ENCODE peak calls at places on chromosomes 7 and 10, in four cellular contexts. B is breast epithelium, A is transverse colon, J is HCT116. G is an unnamed sample.

GRCh38 chr7:157875230-157876179 is 538.7 kb downstream of the DNAJB6 start:
- DNase-seq in B (no peak), A (no peak), J (peak; percentile 23), G (peak; percentile 72)

GRCh38 chr10:52491246-52492000 is 177.3 kb downstream of the DKK1 start:
- DNase-seq in B (no peak), A (no peak), J (no peak), G (no peak)

GRCh38 chr10:103502849-103503660 is 9.6 kb downstream of the NEURL1 start:
- DNase-seq in B (no peak), A (no peak), J (no peak), G (no peak)

GRCh38 chr7:29783671-29784070 is 22.6 kb upstream of the WIPF3 start:
- DNase-seq in B (no peak), A (no peak), J (no peak), G (no peak)

GRCh38 chr7:151088856-151089699 is 2.8 kb downstream of the AGAP3 start:
- DNase-seq in B (peak; percentile 82), A (peak; percentile 62), J (no peak), G (no peak)

GRCh38 chr7:45033931-45034290 is 33.9 kb downstream of the CCM2 start:
- DNase-seq in B (no peak), A (no peak), J (no peak), G (no peak)

GRCh38 chr10:123945506-123945905 is 53.9 kb upstream of the CPXM2 start:
- DNase-seq in B (no peak), A (no peak), J (peak; percentile 63), G (no peak)

GRCh38 chr10:22821501-22821900 is 106.4 kb upstream of the ARMC3 start:
- DNase-seq in B (no peak), A (no peak), J (no peak), G (no peak)

GRCh38 chr7:92595281-92595680 is 5.1 kb upstream of the FAM133B start:
- DNase-seq in B (no peak), A (no peak), J (peak; percentile 28), G (no peak)

GRCh38 chr10:17673517-17674051 is 29.6 kb downstream of the STAM start:
- DNase-seq in B (no peak), A (no peak), J (peak; percentile 73), G (no peak)

GRCh38 chr10:86419101-86419500 is 52.5 kb upstream of the GRID1 start:
- DNase-seq in B (no peak), A (no peak), J (no peak), G (no peak)

GRCh38 chr10:126094537-126094936 is 198.2 kb downstream of the FANK1 start:
- DNase-seq in B (no peak), A (no peak), J (no peak), G (no peak)

GRCh38 chr7:14835399-14835798 is 67.2 kb downstream of the DGKB start:
- DNase-seq in B (no peak), A (no peak), J (no peak), G (no peak)

GRCh38 chr7:106284516-106285050 is at the start of gene NAMPT:
- DNase-seq in B (peak; percentile 52), A (peak; percentile 60), J (no peak), G (peak; percentile 21)

GRCh38 chr10:127756264-127756663 is 19.3 kb downstream of the FOXI2 start:
- DNase-seq in B (no peak), A (no peak), J (no peak), G (no peak)

GRCh38 chr10:12839349-12839927 is 162.1 kb downstream of the CCDC3 start:
- DNase-seq in B (no peak), A (no peak), J (no peak), G (no peak)

GRCh38 chr10:132939957-132940790 is 2.2 kb downstream of the CFAP46 start:
- DNase-seq in B (no peak), A (peak; percentile 35), J (no peak), G (no peak)

GRCh38 chr7:98138679-98139078 is 32.0 kb downstream of the LMTK2 start:
- DNase-seq in B (no peak), A (no peak), J (no peak), G (no peak)

GRCh38 chr10:16689227-16689626 is 128.0 kb downstream of the RSU1 start:
- DNase-seq in B (no peak), A (no peak), J (no peak), G (no peak)

GRCh38 chr7:35366167-35367155 is 112.6 kb upstream of the TBX20 start:
- DNase-seq in B (no peak), A (no peak), J (no peak), G (no peak)

GRCh38 chr7:102994567-102994966 is 80.0 kb downstream of the FBXL13 start:
- DNase-seq in B (no peak), A (no peak), J (no peak), G (no peak)

GRCh38 chr7:105849122-105849855 is 27.1 kb downstream of the ATXN7L1 start:
- DNase-seq in B (no peak), A (no peak), J (no peak), G (peak; percentile 30)

GRCh38 chr7:73437699-73438416 is 4.3 kb downstream of the FZD9 start:
- DNase-seq in B (no peak), A (no peak), J (no peak), G (no peak)

GRCh38 chr10:34789993-34790506 is 25.0 kb downstream of the PARD3 start:
- DNase-seq in B (no peak), A (no peak), J (no peak), G (no peak)

GRCh38 chr7:84688671-84689070 is 494.1 kb upstream of the SEMA3A start:
- DNase-seq in B (no peak), A (no peak), J (no peak), G (no peak)

GRCh38 chr7:104775581-104775980 is 238.4 kb upstream of the KMT2E start:
- DNase-seq in B (no peak), A (no peak), J (no peak), G (no peak)

GRCh38 chr7:130281227-130281626 is 11.7 kb upstream of the CPA4 start:
- DNase-seq in B (no peak), A (no peak), J (no peak), G (no peak)

GRCh38 chr10:6200588-6201510 is 1.9 kb upstream of the PFKFB3 start:
- DNase-seq in B (no peak), A (peak; percentile 45), J (no peak), G (peak; percentile 66)

GRCh38 chr10:122375761-122376160 is 1.3 kb downstream of the PLEKHA1 start:
- DNase-seq in B (no peak), A (no peak), J (no peak), G (no peak)

GRCh38 chr7:106866298-106867281 is 1.5 kb downstream of the PIK3CG start:
- DNase-seq in B (no peak), A (no peak), J (no peak), G (peak; percentile 25)

GRCh38 chr10:21363753-21364104 is 161.8 kb downstream of the SKIDA1 start:
- DNase-seq in B (no peak), A (no peak), J (no peak), G (no peak)

GRCh38 chr7:153406486-153406872 is 645.7 kb upstream of the DPP6 start:
- DNase-seq in B (no peak), A (no peak), J (no peak), G (no peak)

DNA sequence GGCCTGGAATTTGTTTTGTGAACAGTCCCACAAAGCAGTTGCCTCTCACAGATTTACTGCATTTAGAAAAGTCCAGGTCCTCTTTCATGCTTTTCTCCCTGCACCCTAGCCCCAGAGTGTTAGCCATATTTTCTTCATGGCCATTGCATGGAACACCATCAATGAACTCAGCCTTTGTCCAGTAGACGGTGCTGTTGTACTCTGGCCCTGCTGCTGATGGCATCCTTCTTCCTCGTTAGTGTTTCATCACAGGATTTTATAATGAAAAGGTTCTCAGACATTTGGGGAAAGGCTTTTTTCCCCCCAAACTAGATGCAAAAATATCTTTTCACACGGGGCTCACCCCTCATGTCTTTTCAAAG is 93.0 kb upstream of the SLC25A13 start:
- DNase-seq in B (no peak), A (peak; percentile 12), J (peak; percentile 13), G (peak; percentile 28)
- TF ChIP-seq CTCF in B (peak; percentile 35), A (peak; percentile 42), J (peak; percentile 87), G (peak; percentile 31)

GRCh38 chr10:63210611-63211196 is 77.6 kb downstream of the NRBF2 start:
- DNase-seq in B (no peak), A (no peak), J (no peak), G (no peak)

GRCh38 chr10:63206576-63206975 is 73.4 kb downstream of the NRBF2 start:
- DNase-seq in B (no peak), A (no peak), J (no peak), G (no peak)

GRCh38 chr10:63206997-63207952 is 74.1 kb downstream of the NRBF2 start:
- DNase-seq in B (no peak), A (no peak), J (no peak), G (no peak)

GRCh38 chr10:63209703-63210102 is 76.6 kb downstream of the NRBF2 start:
- DNase-seq in B (no peak), A (no peak), J (no peak), G (no peak)

GRCh38 chr10:63208981-63209380 is 75.9 kb downstream of the NRBF2 start:
- DNase-seq in B (no peak), A (no peak), J (no peak), G (no peak)
- H3K4me1 ChIP-seq in B (peaks cover 16% of the 10 kb centered on the region), A (peaks cover 20% of the 10 kb centered on the region), J (no peaks in the 10 kb centered on the region), G (peaks cover 13% of the 10 kb centered on the region)

GRCh38 chr10:79316671-79317431 is 30.4 kb upstream of the PPIF start:
- DNase-seq in B (no peak), A (no peak), J (no peak), G (no peak)
- TF ChIP-seq CTCF in B (no peak), A (no peak), J (no peak), G (no peak)

DNA sequence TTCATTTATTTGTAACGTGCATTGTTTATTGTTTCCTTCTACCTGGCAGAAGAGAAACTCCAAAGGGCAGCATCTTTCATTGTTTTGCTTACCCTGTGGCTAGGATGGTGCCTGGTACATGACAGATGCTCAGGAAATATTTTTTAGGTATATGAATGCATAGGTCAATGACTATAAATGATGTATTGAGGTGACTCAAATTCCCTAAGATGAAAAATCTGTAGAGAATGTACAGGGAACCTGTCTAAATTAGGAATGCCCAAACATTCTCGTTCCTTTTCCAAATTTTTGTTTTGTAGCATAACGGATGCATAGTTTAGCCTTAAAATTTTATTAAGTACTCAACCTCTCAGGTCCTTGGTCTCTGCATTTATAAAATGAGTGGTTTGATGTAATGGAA is 71.6 kb downstream of the NRP1 start:
- DNase-seq in B (no peak), A (no peak), J (no peak), G (no peak)
- H3K4me1 ChIP-seq in B (no peaks in the 10 kb centered on the region), A (peaks cover 16% of the 10 kb centered on the region), J (peaks cover 44% of the 10 kb centered on the region), G (no peaks in the 10 kb centered on the region)

GRCh38 chr10:15378569-15378968 is 7.5 kb upstream of the FAM171A1 start:
- DNase-seq in B (no peak), A (no peak), J (no peak), G (no peak)
- TF ChIP-seq CTCF in B (no peak), A (no peak), J (no peak), G (no peak)

GRCh38 chr7:22442887-22443369 is 57.1 kb downstream of the STEAP1B start:
- DNase-seq in B (no peak), A (no peak), J (no peak), G (no peak)
- H3K4me1 ChIP-seq in B (peaks cover 21% of the 10 kb centered on the region), A (peaks cover 38% of the 10 kb centered on the region), J (peaks cover 7% of the 10 kb centered on the region), G (peaks cover 5% of the 10 kb centered on the region)

GRCh38 chr7:26860361-26860760 is 4.0 kb downstream of the SKAP2 start:
- DNase-seq in B (no peak), A (peak; percentile 25), J (peak; percentile 51), G (no peak)
- TF ChIP-seq CTCF in B (peak; percentile 18), A (no peak), J (peak; percentile 29), G (no peak)

GRCh38 chr7:76352193-76352592 is 6.6 kb downstream of the YWHAG start:
- DNase-seq in B (no peak), A (no peak), J (no peak), G (no peak)
- H3K4me1 ChIP-seq in B (peaks cover 8% of the 10 kb centered on the region), A (peaks cover 37% of the 10 kb centered on the region), J (peaks cover 35% of the 10 kb centered on the region), G (peaks cover 21% of the 10 kb centered on the region)